ENCODE peak calls at places on chromosome 19, in six cellular contexts. One of them, this sample, is unnamed.

GRCh38 chr19:46298477-46299003 is 1.7 kb downstream of the HIF3A start:
- DNase-seq in activated CD4-positive, alpha-beta T cell treated with anti-CD3 and anti-CD28 coated beads for 24 hours: no peak
- DNase-seq in stimulated activated CD8-positive, alpha-beta memory T cell treated with anti-CD3 and anti-CD28 coated beads, Interleukin-7, amount 100 ng/mL, for 24 hours: no peak
- DNase-seq in progenitor cell of endocrine pancreas: no peak
- DNase-seq in stimulated activated naive B cell treated with anti-CD40 and anti-IgM and Interleukin-4, amounts not matched to agents 10 μg/mL and 1 μg/mL and 100 μg/mL, for 72 hours: no peak
- DNase-seq in mesothelial cell of epicardium: no peak
- DNase-seq in this sample: no peak

GRCh38 chr19:52336117-52336811 is at the start of gene ZNF610:
- DNase-seq in activated CD4-positive, alpha-beta T cell treated with anti-CD3 and anti-CD28 coated beads for 24 hours: peak
- DNase-seq in stimulated activated CD8-positive, alpha-beta memory T cell treated with anti-CD3 and anti-CD28 coated beads, Interleukin-7, amount 100 ng/mL, for 24 hours: peak
- DNase-seq in progenitor cell of endocrine pancreas: peak
- DNase-seq in stimulated activated naive B cell treated with anti-CD40 and anti-IgM and Interleukin-4, amounts not matched to agents 10 μg/mL and 1 μg/mL and 100 μg/mL, for 72 hours: peak
- DNase-seq in mesothelial cell of epicardium: peak
- DNase-seq in this sample: peak

GRCh38 chr19:7953060-7953459 is 9.6 kb upstream of the TIMM44 start:
- DNase-seq in activated CD4-positive, alpha-beta T cell treated with anti-CD3 and anti-CD28 coated beads for 24 hours: no peak
- DNase-seq in stimulated activated CD8-positive, alpha-beta memory T cell treated with anti-CD3 and anti-CD28 coated beads, Interleukin-7, amount 100 ng/mL, for 24 hours: no peak
- DNase-seq in progenitor cell of endocrine pancreas: no peak
- DNase-seq in stimulated activated naive B cell treated with anti-CD40 and anti-IgM and Interleukin-4, amounts not matched to agents 10 μg/mL and 1 μg/mL and 100 μg/mL, for 72 hours: no peak
- DNase-seq in mesothelial cell of epicardium: no peak
- DNase-seq in this sample: no peak

GRCh38 chr19:41997851-41998229 is 3.8 kb upstream of the ATP1A3 start:
- DNase-seq in activated CD4-positive, alpha-beta T cell treated with anti-CD3 and anti-CD28 coated beads for 24 hours: no peak
- DNase-seq in stimulated activated CD8-positive, alpha-beta memory T cell treated with anti-CD3 and anti-CD28 coated beads, Interleukin-7, amount 100 ng/mL, for 24 hours: no peak
- DNase-seq in progenitor cell of endocrine pancreas: no peak
- DNase-seq in stimulated activated naive B cell treated with anti-CD40 and anti-IgM and Interleukin-4, amounts not matched to agents 10 μg/mL and 1 μg/mL and 100 μg/mL, for 72 hours: peak
- DNase-seq in mesothelial cell of epicardium: no peak
- DNase-seq in this sample: no peak

GRCh38 chr19:14496849-14497346 is 971 bp upstream of the GIPC1 start:
- DNase-seq in activated CD4-positive, alpha-beta T cell treated with anti-CD3 and anti-CD28 coated beads for 24 hours: no peak
- DNase-seq in stimulated activated CD8-positive, alpha-beta memory T cell treated with anti-CD3 and anti-CD28 coated beads, Interleukin-7, amount 100 ng/mL, for 24 hours: no peak
- DNase-seq in progenitor cell of endocrine pancreas: no peak
- DNase-seq in stimulated activated naive B cell treated with anti-CD40 and anti-IgM and Interleukin-4, amounts not matched to agents 10 μg/mL and 1 μg/mL and 100 μg/mL, for 72 hours: no peak
- DNase-seq in mesothelial cell of epicardium: no peak
- DNase-seq in this sample: no peak

GRCh38 chr19:51441410-51442390 is 16.6 kb downstream of the SIGLEC8 start:
- DNase-seq in activated CD4-positive, alpha-beta T cell treated with anti-CD3 and anti-CD28 coated beads for 24 hours: peak
- DNase-seq in stimulated activated CD8-positive, alpha-beta memory T cell treated with anti-CD3 and anti-CD28 coated beads, Interleukin-7, amount 100 ng/mL, for 24 hours: peak
- DNase-seq in progenitor cell of endocrine pancreas: no peak
- DNase-seq in stimulated activated naive B cell treated with anti-CD40 and anti-IgM and Interleukin-4, amounts not matched to agents 10 μg/mL and 1 μg/mL and 100 μg/mL, for 72 hours: peak
- DNase-seq in mesothelial cell of epicardium: no peak
- DNase-seq in this sample: no peak

GRCh38 chr19:42412661-42413076 is 14.5 kb downstream of the LIPE start:
- DNase-seq in activated CD4-positive, alpha-beta T cell treated with anti-CD3 and anti-CD28 coated beads for 24 hours: no peak
- DNase-seq in stimulated activated CD8-positive, alpha-beta memory T cell treated with anti-CD3 and anti-CD28 coated beads, Interleukin-7, amount 100 ng/mL, for 24 hours: no peak
- DNase-seq in progenitor cell of endocrine pancreas: no peak
- DNase-seq in stimulated activated naive B cell treated with anti-CD40 and anti-IgM and Interleukin-4, amounts not matched to agents 10 μg/mL and 1 μg/mL and 100 μg/mL, for 72 hours: no peak
- DNase-seq in mesothelial cell of epicardium: no peak
- DNase-seq in this sample: no peak

GRCh38 chr19:46367434-46367833 is 20.5 kb downstream of the PPP5C start:
- DNase-seq in activated CD4-positive, alpha-beta T cell treated with anti-CD3 and anti-CD28 coated beads for 24 hours: no peak
- DNase-seq in stimulated activated CD8-positive, alpha-beta memory T cell treated with anti-CD3 and anti-CD28 coated beads, Interleukin-7, amount 100 ng/mL, for 24 hours: no peak
- DNase-seq in progenitor cell of endocrine pancreas: no peak
- DNase-seq in stimulated activated naive B cell treated with anti-CD40 and anti-IgM and Interleukin-4, amounts not matched to agents 10 μg/mL and 1 μg/mL and 100 μg/mL, for 72 hours: no peak
- DNase-seq in mesothelial cell of epicardium: no peak
- DNase-seq in this sample: peak

GRCh38 chr19:29667941-29668340 is 2.7 kb downstream of the PLEKHF1 start:
- DNase-seq in activated CD4-positive, alpha-beta T cell treated with anti-CD3 and anti-CD28 coated beads for 24 hours: no peak
- DNase-seq in stimulated activated CD8-positive, alpha-beta memory T cell treated with anti-CD3 and anti-CD28 coated beads, Interleukin-7, amount 100 ng/mL, for 24 hours: no peak
- DNase-seq in progenitor cell of endocrine pancreas: no peak
- DNase-seq in stimulated activated naive B cell treated with anti-CD40 and anti-IgM and Interleukin-4, amounts not matched to agents 10 μg/mL and 1 μg/mL and 100 μg/mL, for 72 hours: no peak
- DNase-seq in mesothelial cell of epicardium: no peak
- DNase-seq in this sample: no peak

GRCh38 chr19:35657904-35658700 is 8.2 kb upstream of the UPK1A start:
- DNase-seq in activated CD4-positive, alpha-beta T cell treated with anti-CD3 and anti-CD28 coated beads for 24 hours: no peak
- DNase-seq in stimulated activated CD8-positive, alpha-beta memory T cell treated with anti-CD3 and anti-CD28 coated beads, Interleukin-7, amount 100 ng/mL, for 24 hours: no peak
- DNase-seq in progenitor cell of endocrine pancreas: no peak
- DNase-seq in stimulated activated naive B cell treated with anti-CD40 and anti-IgM and Interleukin-4, amounts not matched to agents 10 μg/mL and 1 μg/mL and 100 μg/mL, for 72 hours: no peak
- DNase-seq in mesothelial cell of epicardium: no peak
- DNase-seq in this sample: no peak

GRCh38 chr19:11931051-11931450 is 6.1 kb downstream of the ZNF700 start:
- DNase-seq in activated CD4-positive, alpha-beta T cell treated with anti-CD3 and anti-CD28 coated beads for 24 hours: no peak
- DNase-seq in stimulated activated CD8-positive, alpha-beta memory T cell treated with anti-CD3 and anti-CD28 coated beads, Interleukin-7, amount 100 ng/mL, for 24 hours: no peak
- DNase-seq in progenitor cell of endocrine pancreas: no peak
- DNase-seq in stimulated activated naive B cell treated with anti-CD40 and anti-IgM and Interleukin-4, amounts not matched to agents 10 μg/mL and 1 μg/mL and 100 μg/mL, for 72 hours: no peak
- DNase-seq in mesothelial cell of epicardium: no peak
- DNase-seq in this sample: no peak

This sample was measured in chondrocyte.